ENCODE peak calls at places on chromosomes 16 and 17, in eight cellular contexts. Z is endothelial cell, J is ascending aorta, H is mucosa of descending colon, Q is B cell, V is HFFc6, S is fibroblast of pulmonary artery, O is pancreas. A is an unnamed sample.

GRCh38 chr17:76003915-76004314 is 3.3 kb downstream of the CDK3 start:
- DNase-seq in Z (no peak), J (no peak), H (no peak), Q (no peak), V (no peak), S (no peak), O (no peak), A (no peak)

GRCh38 chr17:66522591-66523272 is 220.3 kb downstream of the PRKCA start:
- DNase-seq in Z (no peak), J (no peak), H (no peak), Q (no peak), V (peak), S (no peak), O (no peak), A (no peak)

GRCh38 chr16:12535535-12536411 is 267.9 kb downstream of the CPPED1 start:
- DNase-seq in Z (peak), J (no peak), H (no peak), Q (no peak), V (no peak), S (peak), O (no peak), A (no peak)

GRCh38 chr17:2400474-2400866 is 390 bp downstream of the MNT start:
- DNase-seq in Z (peak), J (no peak), H (peak), Q (peak), V (no peak), S (peak), O (peak), A (peak)

GRCh38 chr17:76968707-76969597 is 100.7 kb downstream of the MGAT5B start:
- DNase-seq in Z (peak), J (no peak), H (peak), Q (peak), V (no peak), S (no peak), O (peak), A (peak)

GRCh38 chr16:87747626-87748025 is 18.2 kb downstream of the KLHDC4 start:
- DNase-seq in Z (no peak), J (no peak), H (no peak), Q (no peak), V (no peak), S (no peak), O (no peak), A (no peak)

GRCh38 chr17:63356275-63356905 is 89.7 kb downstream of the CYB561 start:
- DNase-seq in Z (no peak), J (peak), H (no peak), Q (no peak), V (peak), S (peak), O (no peak), A (no peak)

GRCh38 chr17:30380106-30380420 is 1.3 kb downstream of the CPD start:
- DNase-seq in Z (no peak), J (no peak), H (no peak), Q (peak), V (peak), S (peak), O (no peak), A (no peak)

GRCh38 chr17:14398766-14399165 is 97.9 kb downstream of the HS3ST3B1 start:
- DNase-seq in Z (no peak), J (no peak), H (no peak), Q (no peak), V (no peak), S (no peak), O (no peak), A (no peak)

GRCh38 chr17:75367312-75367711 is 38.2 kb downstream of the GRB2 start:
- DNase-seq in Z (no peak), J (no peak), H (no peak), Q (no peak), V (peak), S (peak), O (no peak), A (no peak)

GRCh38 chr16:22665803-22666202 is 148.2 kb upstream of the HS3ST2 start:
- DNase-seq in Z (no peak), J (peak), H (no peak), Q (no peak), V (no peak), S (no peak), O (no peak), A (no peak)

GRCh38 chr17:47265983-47266541 is 12.4 kb downstream of the ITGB3 start:
- DNase-seq in Z (no peak), J (peak), H (no peak), Q (no peak), V (peak), S (peak), O (no peak), A (no peak)

GRCh38 chr17:50211249-50212120 is 10.1 kb upstream of the COL1A1 start:
- DNase-seq in Z (no peak), J (peak), H (no peak), Q (no peak), V (peak), S (peak), O (no peak), A (no peak)

GRCh38 chr17:46262271-46262670 is 32.7 kb upstream of the LRRC37A start:
- DNase-seq in Z (no peak), J (no peak), H (peak), Q (no peak), V (no peak), S (no peak), O (no peak), A (no peak)

GRCh38 chr16:86015606-86016005 is 116.6 kb downstream of the IRF8 start:
- DNase-seq in Z (no peak), J (no peak), H (no peak), Q (no peak), V (no peak), S (no peak), O (no peak), A (no peak)

GRCh38 chr17:70313031-70313430 is 143.7 kb downstream of the KCNJ2 start:
- DNase-seq in Z (no peak), J (no peak), H (no peak), Q (no peak), V (no peak), S (peak), O (no peak), A (no peak)

GRCh38 chr16:54052271-54052670 is 234.3 kb downstream of the IRX3 start:
- DNase-seq in Z (no peak), J (no peak), H (no peak), Q (no peak), V (no peak), S (no peak), O (no peak), A (no peak)

GRCh38 chr17:11503292-11503691 is 95.0 kb upstream of the DNAH9 start:
- DNase-seq in Z (no peak), J (no peak), H (no peak), Q (no peak), V (no peak), S (no peak), O (no peak), A (no peak)

GRCh38 chr17:59827721-59828477 is 64.8 kb downstream of the TUBD1 start:
- DNase-seq in Z (no peak), J (no peak), H (no peak), Q (no peak), V (no peak), S (no peak), O (no peak), A (no peak)

GRCh38 chr16:687499-687898 is 2.7 kb downstream of the WDR24 start:
- DNase-seq in Z (no peak), J (no peak), H (no peak), Q (no peak), V (no peak), S (no peak), O (no peak), A (no peak)

GRCh38 chr16:57544129-57544653 is 1.7 kb downstream of the ADGRG5 start:
- DNase-seq in Z (no peak), J (no peak), H (no peak), Q (peak), V (no peak), S (no peak), O (no peak), A (no peak)

GRCh38 chr17:55768946-55769624 is 18.2 kb downstream of the PCTP start:
- DNase-seq in Z (no peak), J (no peak), H (no peak), Q (no peak), V (peak), S (peak), O (no peak), A (no peak)

GRCh38 chr17:8832711-8833352 is 33.7 kb upstream of the MFSD6L start:
- DNase-seq in Z (peak), J (no peak), H (no peak), Q (peak), V (no peak), S (no peak), O (peak), A (no peak)
- TF ChIP-seq CTCF in Z (peak), J (peak), H (peak), Q (peak), V (peak), S (peak), O (peak), A (peak)

GRCh38 chr16:10390330-10390729 is 4.5 kb downstream of the ATF7IP2 start:
- DNase-seq in Z (no peak), J (no peak), H (no peak), Q (no peak), V (no peak), S (no peak), O (no peak), A (no peak)
- TF ChIP-seq CTCF in Z (no peak), J (no peak), H (no peak), Q (no peak), V (no peak), S (no peak), O (no peak), A (no peak)

GRCh38 chr17:32912218-32912897 is 15.6 kb upstream of the TMEM98 start:
- DNase-seq in Z (no peak), J (peak), H (peak), Q (no peak), V (peak), S (peak), O (peak), A (no peak)
- TF ChIP-seq CTCF in Z (no peak), J (no peak), H (peak), Q (no peak), V (peak), S (no peak), O (no peak), A (no peak)

DNA sequence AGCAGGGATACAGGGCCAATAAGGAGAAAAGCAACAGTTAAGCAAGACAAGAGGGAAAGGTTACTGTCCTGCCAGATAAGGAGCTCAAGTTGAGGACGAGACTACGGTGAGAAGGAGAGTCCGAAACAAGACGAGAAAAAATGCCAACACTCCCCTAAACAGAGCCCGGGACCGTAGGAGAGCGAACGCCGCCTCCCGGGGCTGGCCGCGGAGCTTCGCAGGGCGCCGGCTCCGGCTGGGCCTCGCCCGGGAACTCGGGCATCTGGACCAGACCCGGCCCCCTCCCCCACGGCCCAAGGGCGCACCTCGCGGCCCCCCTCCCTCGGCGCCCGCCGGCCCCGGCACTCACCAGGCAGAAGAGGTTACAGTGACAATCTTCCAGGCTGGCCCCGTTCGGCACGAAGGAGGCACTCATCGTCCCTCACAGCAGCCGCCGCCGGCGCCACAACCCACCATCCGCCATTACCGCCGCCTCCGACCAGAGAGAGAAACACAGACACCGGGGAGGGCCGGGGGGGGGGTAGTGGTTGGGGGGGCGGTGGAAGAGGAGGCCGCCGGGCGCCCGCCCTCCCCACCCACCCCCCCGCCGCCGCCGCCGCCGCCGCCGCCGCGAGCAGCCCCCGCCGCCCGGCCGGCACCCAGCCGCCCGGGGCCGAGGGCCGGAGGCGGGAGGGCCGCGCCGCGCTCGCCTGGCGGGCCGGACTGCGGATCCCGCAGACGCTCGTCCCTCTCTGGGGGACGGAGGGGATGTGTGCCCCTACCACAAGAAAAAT is at the start of gene MED13:
- DNase-seq in Z (peak), J (peak), H (peak), Q (peak), V (peak), S (peak), O (peak), A (peak)
- TF ChIP-seq CTCF in Z (no peak), J (no peak), H (no peak), Q (no peak), V (no peak), S (no peak), O (no peak), A (no peak)

GRCh38 chr16:49346459-49346858 is 27.1 kb upstream of the C16orf78 start:
- DNase-seq in Z (no peak), J (no peak), H (no peak), Q (no peak), V (no peak), S (no peak), O (no peak), A (no peak)

GRCh38 chr16:49350265-49351103 is 23.1 kb upstream of the C16orf78 start:
- DNase-seq in Z (peak), J (peak), H (peak), Q (peak), V (peak), S (peak), O (peak), A (peak)

GRCh38 chr16:49347476-49347875 is 26.1 kb upstream of the C16orf78 start:
- DNase-seq in Z (no peak), J (no peak), H (no peak), Q (no peak), V (no peak), S (no peak), O (no peak), A (no peak)

GRCh38 chr16:49349446-49350168 is 24.0 kb upstream of the C16orf78 start:
- DNase-seq in Z (no peak), J (peak), H (no peak), Q (no peak), V (no peak), S (no peak), O (no peak), A (no peak)

GRCh38 chr16:49348408-49349176 is 25.0 kb upstream of the C16orf78 start:
- DNase-seq in Z (no peak), J (no peak), H (no peak), Q (no peak), V (no peak), S (no peak), O (no peak), A (no peak)
- TF ChIP-seq CTCF in Z (no peak), J (no peak), H (no peak), Q (no peak), V (no peak), S (no peak), O (no peak), A (no peak)

DNA sequence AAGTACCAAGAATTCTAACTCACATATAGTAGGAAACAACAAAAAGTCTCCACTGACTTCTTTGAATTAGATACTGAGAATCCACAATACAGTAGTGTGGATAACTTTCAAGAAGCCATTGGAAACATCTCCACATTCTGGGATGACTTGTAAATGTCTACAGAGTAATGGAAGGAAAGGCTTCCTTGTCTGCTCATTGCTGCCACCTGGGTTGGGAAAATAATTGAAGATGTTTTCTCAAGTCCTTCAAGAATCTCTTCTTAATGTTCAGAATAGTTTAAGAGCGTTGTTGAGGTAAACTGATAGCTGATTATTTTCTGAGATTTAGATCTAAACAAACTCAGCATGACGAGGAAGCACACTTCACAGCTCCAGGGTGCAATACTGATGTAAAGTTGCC is 14.0 kb downstream of the CPSF4L start:
- DNase-seq in Z (no peak), J (no peak), H (no peak), Q (no peak), V (no peak), S (peak), O (no peak), A (no peak)
- TF ChIP-seq CTCF in Z (no peak), J (no peak), H (no peak), Q (no peak), V (peak), S (peak), O (no peak), A (no peak)

GRCh38 chr16:89130448-89130847 is 36.8 kb downstream of the ACSF3 start:
- DNase-seq in Z (no peak), J (no peak), H (no peak), Q (no peak), V (no peak), S (no peak), O (no peak), A (no peak)

GRCh38 chr16:89133457-89134127 is 38.0 kb upstream of the CDH15 start:
- DNase-seq in Z (no peak), J (no peak), H (peak), Q (no peak), V (no peak), S (no peak), O (peak), A (no peak)

GRCh38 chr16:89134269-89134668 is 37.3 kb upstream of the CDH15 start:
- DNase-seq in Z (no peak), J (no peak), H (peak), Q (no peak), V (no peak), S (no peak), O (peak), A (no peak)

GRCh38 chr16:89131783-89132182 is 38.1 kb downstream of the ACSF3 start:
- DNase-seq in Z (no peak), J (no peak), H (peak), Q (no peak), V (no peak), S (no peak), O (peak), A (no peak)

DNA sequence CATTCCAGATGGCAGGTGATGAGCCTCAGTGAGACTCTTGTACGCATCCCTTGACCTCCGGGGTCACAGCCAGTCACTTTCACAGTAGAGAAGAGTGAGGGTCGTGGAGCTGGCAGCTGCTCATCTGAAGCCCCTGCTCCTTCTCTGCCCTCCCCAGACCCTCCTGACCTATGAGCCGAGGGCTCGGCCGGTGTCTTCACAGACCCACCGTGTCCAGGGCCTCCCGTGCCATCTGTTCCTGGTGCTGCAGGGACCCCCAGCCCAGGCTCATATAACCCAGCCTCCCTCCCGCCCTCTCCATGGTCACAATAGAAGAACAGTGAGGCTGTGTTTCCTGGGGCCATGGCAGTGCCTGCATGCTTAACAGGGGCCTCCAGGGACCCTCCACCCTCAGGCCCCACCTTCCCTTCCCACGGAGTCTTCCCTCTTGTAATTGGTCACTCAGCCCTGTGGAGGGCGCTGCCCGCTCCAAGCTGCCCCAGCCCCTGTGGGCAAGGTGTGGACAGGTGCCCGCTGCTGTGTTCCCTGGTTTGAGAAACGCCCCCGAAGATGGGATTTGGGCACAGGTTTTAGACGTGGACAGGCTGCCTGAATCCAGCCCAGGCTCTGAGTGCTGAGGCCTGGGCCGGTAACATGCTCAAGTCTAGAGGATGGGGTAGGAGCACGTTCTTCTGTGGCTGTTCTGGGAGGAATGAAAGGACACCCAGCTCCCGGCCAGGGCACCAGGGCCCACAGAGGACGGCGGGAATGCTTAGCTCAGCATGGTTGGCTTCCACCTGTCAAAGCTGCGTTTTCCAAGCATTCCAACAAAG is 38.7 kb downstream of the ACSF3 start:
- DNase-seq in Z (no peak), J (no peak), H (peak), Q (no peak), V (no peak), S (no peak), O (peak), A (no peak)
- TF ChIP-seq CTCF in Z (no peak), J (no peak), H (no peak), Q (no peak), V (peak), S (no peak), O (no peak), A (no peak)